ENCODE peak calls at places on chromosomes 12 and 14, in eight cellular contexts. M is heart left ventricle, H is right lobe of liver, B is bronchial epithelial cell, Z is tibial artery, D is keratinocyte, K is transverse colon, L is GM12878. I is an unnamed sample.

GRCh38 chr14:83779266-83779665 is 1750.7 kb upstream of the FLRT2 start:
- DNase-seq in M (no peak), H (no peak), B (peak; percentile 24), Z (no peak), D (no peak), K (no peak), L (no peak), I (no peak)

GRCh38 chr14:63875311-63875710 is 22.5 kb downstream of the SYNE2 start:
- DNase-seq in M (no peak), H (no peak), B (peak; percentile 84), Z (no peak), D (no peak), K (no peak), L (no peak), I (no peak)

GRCh38 chr12:42213023-42213422 is 25.0 kb downstream of the YAF2 start:
- DNase-seq in M (no peak), H (no peak), B (peak; percentile 61), Z (no peak), D (peak; percentile 30), K (peak; percentile 25), L (no peak), I (no peak)

GRCh38 chr14:91063119-91063518 is 2.7 kb upstream of the RPS6KA5 start:
- DNase-seq in M (no peak), H (no peak), B (no peak), Z (no peak), D (no peak), K (no peak), L (peak; percentile 60), I (peak; percentile 67)

GRCh38 chr12:15984097-15984800 is 73.1 kb downstream of the DERA start:
- DNase-seq in M (no peak), H (no peak), B (no peak), Z (no peak), D (no peak), K (no peak), L (no peak), I (no peak)

GRCh38 chr12:99985129-99985570 is 414 bp upstream of the ANKS1B start:
- DNase-seq in M (no peak), H (no peak), B (no peak), Z (no peak), D (no peak), K (no peak), L (no peak), I (no peak)

GRCh38 chr14:83163016-83163415 is 1629.4 kb upstream of the SEL1L start:
- DNase-seq in M (no peak), H (no peak), B (peak; percentile 69), Z (no peak), D (no peak), K (no peak), L (no peak), I (no peak)

GRCh38 chr12:26369588-26369987 is 174.2 kb downstream of the SSPN start:
- DNase-seq in M (no peak), H (no peak), B (peak; percentile 90), Z (no peak), D (no peak), K (no peak), L (no peak), I (no peak)

GRCh38 chr12:2338381-2338780 is 285.6 kb downstream of the CACNA1C start:
- DNase-seq in M (no peak), H (no peak), B (no peak), Z (no peak), D (no peak), K (no peak), L (no peak), I (no peak)

GRCh38 chr12:113111247-113111646 is 24.3 kb downstream of the RASAL1 start:
- DNase-seq in M (no peak), H (no peak), B (no peak), Z (no peak), D (no peak), K (no peak), L (no peak), I (no peak)

GRCh38 chr14:32724864-32725550 is 213.7 kb upstream of the NPAS3 start:
- DNase-seq in M (no peak), H (no peak), B (peak; percentile 29), Z (no peak), D (no peak), K (no peak), L (no peak), I (no peak)

GRCh38 chr12:107165581-107165980 is 72.2 kb upstream of the CRY1 start:
- DNase-seq in M (no peak), H (no peak), B (no peak), Z (no peak), D (no peak), K (no peak), L (no peak), I (no peak)

GRCh38 chr14:104267895-104268294 is 129.5 kb downstream of the KIF26A start:
- DNase-seq in M (peak; percentile 28), H (peak; percentile 44), B (no peak), Z (no peak), D (no peak), K (peak; percentile 41), L (no peak), I (no peak)

GRCh38 chr12:89945123-89945522 is 236.5 kb upstream of the ATP2B1 start:
- DNase-seq in M (no peak), H (no peak), B (no peak), Z (no peak), D (no peak), K (no peak), L (no peak), I (no peak)

GRCh38 chr12:4645023-4645422 is 3.8 kb downstream of the AKAP3 start:
- DNase-seq in M (no peak), H (no peak), B (no peak), Z (no peak), D (no peak), K (no peak), L (no peak), I (no peak)
- H3K4me3 ChIP-seq in M (no peak overlapping the region), H (no peak overlapping the region), B (no peak overlapping the region), Z (no peak overlapping the region), D (no peak overlapping the region), K (no peak overlapping the region), L (no peak overlapping the region), I (no peak overlapping the region)

GRCh38 chr12:102848832-102849231 is 68.2 kb downstream of the PAH start:
- DNase-seq in M (no peak), H (no peak), B (no peak), Z (no peak), D (no peak), K (no peak), L (no peak), I (no peak)
- TF ChIP-seq CTCF in M (no peak), H (peak; percentile 12), B (no peak), Z (no peak), D (no peak), K (no peak), L (no peak), I (no peak)

DNA sequence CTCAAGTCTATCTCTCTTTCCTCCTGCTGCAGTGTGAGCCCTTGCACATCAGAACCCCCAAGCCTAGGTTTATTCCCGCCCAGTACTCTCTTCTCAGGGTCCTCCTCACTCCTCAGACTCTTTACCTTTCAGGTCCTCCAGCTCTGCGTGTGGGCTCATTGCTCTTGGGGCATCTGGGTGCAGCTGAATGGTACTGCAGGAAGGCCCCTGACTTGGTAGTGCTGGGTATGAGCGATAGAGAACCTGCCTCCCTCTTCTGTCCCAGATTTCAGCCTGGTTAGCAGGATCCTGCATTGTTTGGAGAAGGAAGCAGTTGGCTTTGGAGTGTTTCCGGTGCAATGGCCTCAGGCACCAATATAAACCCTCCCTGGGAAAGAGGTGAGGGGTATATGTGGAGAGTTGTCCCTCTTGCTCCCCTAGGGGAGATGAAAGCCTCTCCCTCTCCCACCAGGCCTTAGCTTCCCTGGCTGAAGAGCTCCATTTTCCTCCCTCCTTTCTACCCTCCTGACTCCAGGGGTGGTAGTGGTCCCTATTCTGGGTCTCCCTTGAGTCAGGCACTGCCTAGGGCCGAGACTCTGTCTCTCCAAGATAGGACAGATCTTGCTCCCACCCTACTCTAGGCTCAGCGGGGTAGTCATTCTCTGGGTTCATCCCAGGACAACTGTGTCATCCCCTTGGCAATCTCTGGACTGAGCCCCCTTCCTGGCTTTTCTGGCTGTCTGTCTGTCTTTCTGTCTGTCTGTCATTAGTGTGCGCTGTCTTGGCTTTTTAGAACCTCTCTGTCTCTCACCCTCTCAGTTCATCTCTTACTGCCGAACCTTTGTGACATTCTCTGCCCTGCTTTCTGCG is 3.8 kb downstream of the LRP1 start:
- DNase-seq in M (no peak), H (no peak), B (no peak), Z (peak; percentile 20), D (no peak), K (peak; percentile 7), L (no peak), I (no peak)
- H3K4me3 ChIP-seq in M (peak overlapping the region; percentile 89), H (peak overlapping the region; percentile 88), B (no peak overlapping the region), Z (peak overlapping the region; percentile 94), D (no peak overlapping the region), K (no peak overlapping the region), L (no peak overlapping the region), I (no peak overlapping the region)

GRCh38 chr12:123645851-123646250 is 12.2 kb downstream of the GTF2H3 start:
- DNase-seq in M (no peak), H (no peak), B (no peak), Z (no peak), D (no peak), K (no peak), L (no peak), I (no peak)
- TF ChIP-seq CTCF in M (no peak), H (no peak), B (no peak), Z (no peak), D (no peak), K (no peak), L (no peak), I (no peak)

GRCh38 chr14:100192250-100192671 is 32.8 kb upstream of the DEGS2 start:
- DNase-seq in M (no peak), H (no peak), B (no peak), Z (no peak), D (no peak), K (peak; percentile 21), L (no peak), I (no peak)
- H3K4me3 ChIP-seq in M (peak overlapping the region; percentile 59), H (peak overlapping the region; percentile 51), B (peak overlapping the region; percentile 47), Z (peak overlapping the region; percentile 57), D (peak overlapping the region; percentile 32), K (peak overlapping the region; percentile 26), L (peak overlapping the region; percentile 68), I (peak overlapping the region; percentile 54)

GRCh38 chr14:58298880-58299664 is 717 bp downstream of the ARID4A start:
- DNase-seq in M (peak; percentile 71), H (peak; percentile 72), B (no peak), Z (peak; percentile 26), D (no peak), K (peak; percentile 45), L (no peak), I (no peak)
- TF ChIP-seq CTCF in M (no peak), H (no peak), B (no peak), Z (no peak), D (no peak), K (no peak), L (no peak), I (no peak)

I was measured in GM12864.